ENCODE peak calls at places on chromosomes 16 and 17, in six cellular contexts. P, B, G, T, X and N are unnamed samples.

GRCh38 chr16:5042574-5043171 is 8.9 kb upstream of the NAGPA start:
- DNase-seq in G (peak; percentile 60), B (no peak), P (no peak), T (no peak), X (no peak), N (peak; percentile 73)

GRCh38 chr16:81697886-81698635 is 81.0 kb upstream of the PLCG2 start:
- DNase-seq in B (no peak), P (no peak), G (no peak), T (no peak), X (no peak), N (no peak)

GRCh38 chr17:15456972-15457722 is 10.3 kb downstream of the CDRT4 start:
- DNase-seq in G (peak; percentile 84), P (no peak), X (no peak), T (peak; percentile 23), B (no peak), N (peak; percentile 61)

GRCh38 chr16:48361012-48361411 is 24.2 kb downstream of the SIAH1 start:
- DNase-seq in G (no peak), B (no peak), X (no peak), T (no peak), P (no peak), N (no peak)

GRCh38 chr16:84176192-84177053 is 10.4 kb downstream of the TAF1C start:
- DNase-seq in P (no peak), B (no peak), T (no peak), G (no peak), X (no peak), N (peak; percentile 31)

GRCh38 chr16:67804853-67805542 is 1.4 kb downstream of the RANBP10 start:
- DNase-seq in B (no peak), X (no peak), P (no peak), T (no peak), G (peak; percentile 34), N (peak; percentile 74)

GRCh38 chr17:7314719-7315569 is at the start of gene GPS2:
- DNase-seq in B (no peak), G (peak; percentile 71), T (peak; percentile 97), X (peak; percentile 77), P (peak; percentile 95), N (peak; percentile 81)

GRCh38 chr16:23079683-23080221 is 69.5 kb downstream of the USP31 start:
- DNase-seq in B (no peak), T (no peak), X (no peak), G (no peak), P (no peak), N (no peak)

GRCh38 chr16:66065869-66066403 is 300.6 kb upstream of the CDH5 start:
- DNase-seq in G (no peak), T (no peak), P (no peak), B (no peak), X (no peak), N (no peak)

GRCh38 chr17:82595893-82596292 is 52.4 kb downstream of the WDR45B start:
- DNase-seq in X (no peak), G (no peak), T (peak; percentile 22), B (no peak), P (no peak), N (no peak)

GRCh38 chr17:2828396-2829038 is 32.3 kb downstream of the RAP1GAP2 start:
- DNase-seq in P (peak; percentile 91), B (no peak), T (peak; percentile 94), X (peak; percentile 81), G (peak; percentile 19), N (peak; percentile 52)

GRCh38 chr17:33144837-33145236 is 148.3 kb downstream of the ASIC2 start:
- DNase-seq in P (no peak), G (no peak), B (no peak), T (no peak), X (no peak), N (no peak)

GRCh38 chr16:1424028-1424427 is 3.5 kb upstream of the UQCC4 start:
- DNase-seq in X (no peak), G (no peak), T (no peak), P (no peak), B (no peak), N (no peak)

GRCh38 chr17:73030995-73031394 is 61.5 kb downstream of the SLC39A11 start:
- DNase-seq in P (no peak), G (no peak), X (no peak), B (no peak), T (no peak), N (no peak)

GRCh38 chr16:23121024-23121423 is 28.2 kb downstream of the USP31 start:
- DNase-seq in G (no peak), X (no peak), P (no peak), B (no peak), T (no peak), N (no peak)

GRCh38 chr16:50666658-50667496 is 14.2 kb downstream of the SNX20 start:
- DNase-seq in P (no peak), B (peak; percentile 58), G (no peak), T (no peak), X (no peak), N (no peak)

GRCh38 chr16:30184430-30185140 is 1.2 kb downstream of the CORO1A start:
- DNase-seq in B (peak; percentile 28), P (no peak), X (peak; percentile 32), T (peak; percentile 67), G (no peak), N (no peak)

GRCh38 chr17:44269118-44269794 is 1.3 kb upstream of the SLC4A1 start:
- DNase-seq in P (no peak), T (peak; percentile 47), X (peak; percentile 63), B (no peak), G (no peak), N (no peak)

GRCh38 chr16:79609861-79610260 is 9.3 kb upstream of the MAF start:
- DNase-seq in B (no peak), P (no peak), G (no peak), X (no peak), T (no peak), N (no peak)
- TF ChIP-seq SMC3 in B (no peak), P (no peak), G (no peak), X (no peak), T (no peak), N (no peak)

GRCh38 chr16:16143038-16143763 is 80.1 kb downstream of the ABCC6 start:
- DNase-seq in G (no peak), X (peak; percentile 83), P (peak; percentile 69), T (no peak), B (no peak), N (peak; percentile 65)
- TF ChIP-seq SMC3 in G (no peak), X (no peak), P (no peak), T (no peak), B (no peak), N (no peak)

GRCh38 chr17:49104511-49105074 is 28.0 kb upstream of the B4GALNT2 start:
- DNase-seq in X (no peak), G (peak; percentile 80), B (no peak), P (no peak), T (no peak), N (no peak)
- TF ChIP-seq SMC3 in X (no peak), G (no peak), B (no peak), P (no peak), T (no peak), N (no peak)

GRCh38 chr16:62692685-62693084 is 656.4 kb upstream of the CDH8 start:
- DNase-seq in P (no peak), T (no peak), X (no peak), B (peak; percentile 34), G (no peak), N (no peak)
- TF ChIP-seq SMC3 in P (no peak), T (no peak), X (no peak), B (no peak), G (no peak), N (no peak)

DNA sequence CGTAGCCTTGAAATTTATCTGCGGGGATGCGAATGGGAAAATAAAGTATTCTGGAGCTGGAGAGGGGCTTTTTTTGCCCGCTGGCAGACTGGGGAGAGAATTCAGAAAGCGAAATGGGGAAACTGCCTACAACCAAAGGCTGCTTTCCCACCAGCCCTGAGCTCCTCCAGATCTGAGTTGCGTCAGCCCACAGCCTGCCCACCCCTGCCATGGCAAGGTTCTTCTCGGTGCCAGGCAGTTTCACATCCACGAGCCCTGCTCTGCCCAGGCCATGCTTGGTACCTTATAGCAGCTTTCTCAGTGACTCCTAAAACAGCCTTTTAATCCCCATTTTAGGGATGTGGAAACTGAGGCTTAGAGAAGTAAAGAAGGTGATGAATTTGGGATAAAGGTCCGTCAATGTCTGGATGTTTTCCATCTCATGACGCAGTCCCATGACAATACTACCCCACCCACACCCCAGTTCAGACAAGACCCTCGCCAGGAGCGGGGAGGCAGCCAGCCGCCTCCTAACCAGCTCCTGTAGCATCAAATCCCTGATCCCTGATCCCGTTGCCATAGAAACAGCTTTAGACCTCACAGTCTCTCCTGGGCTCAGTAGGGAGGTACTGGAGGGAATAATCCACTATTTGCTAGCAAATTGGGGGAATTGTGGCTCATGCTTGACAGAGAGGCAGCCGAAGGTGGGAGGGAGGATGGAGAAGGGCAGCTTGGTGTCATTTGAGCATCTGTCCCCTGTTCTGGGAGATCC is 113.5 kb downstream of the MGAT5B start:
- DNase-seq in G (no peak), B (no peak), X (no peak), P (no peak), T (no peak), N (no peak)
- TF ChIP-seq SMC3 in G (no peak), B (no peak), X (no peak), P (no peak), T (no peak), N (no peak)

GRCh38 chr16:80014241-80014939 is 413.9 kb upstream of the MAF start:
- DNase-seq in G (no peak), B (no peak), T (no peak), P (no peak), X (no peak), N (peak; percentile 22)
- TF ChIP-seq SMC3 in G (no peak), B (no peak), T (no peak), P (peak; percentile 23), X (no peak), N (no peak)

GRCh38 chr17:40471856-40472732 is 28.8 kb downstream of the IGFBP4 start:
- DNase-seq in T (no peak), G (peak; percentile 58), P (no peak), X (no peak), B (no peak), N (no peak)
- TF ChIP-seq SMC3 in T (no peak), G (no peak), P (no peak), X (no peak), B (no peak), N (no peak)